ENCODE peak calls at places on chromosomes 12 and 14, in five cellular contexts. J is upper lobe of right lung, U is Panc1, R is suprapubic skin, Z is astrocyte. N is an unnamed sample. For H3K4me1, the result is how much of the 10 kb centered on the place peaks cover.

GRCh38 chr14:99574099-99574880 is 29.7 kb downstream of the CCDC85C start:
- DNase-seq in Z (peak), J (no peak), R (no peak), U (no peak), N (no peak)

GRCh38 chr12:22037952-22038351 is 8.1 kb upstream of the CMAS start:
- DNase-seq in J (no peak), U (no peak), Z (no peak), R (no peak), N (no peak)

GRCh38 chr14:33657478-33657877 is 293.4 kb downstream of the EGLN3 start:
- DNase-seq in J (no peak), U (no peak), R (no peak), Z (peak), N (no peak)

GRCh38 chr12:6790496-6791150 is 1.3 kb downstream of the CD4 start:
- DNase-seq in J (no peak), Z (no peak), U (no peak), R (no peak), N (no peak)

GRCh38 chr12:46153267-46153872 is 115.5 kb downstream of the SLC38A1 start:
- DNase-seq in U (no peak), Z (peak), R (no peak), J (no peak), N (no peak)

GRCh38 chr14:84937044-84937443 is 592.9 kb upstream of the FLRT2 start:
- DNase-seq in J (no peak), Z (no peak), U (no peak), R (no peak), N (no peak)

GRCh38 chr14:104792945-104793702 is 2.4 kb downstream of the AKT1 start:
- DNase-seq in R (no peak), U (no peak), J (no peak), Z (no peak), N (no peak)

GRCh38 chr14:105474478-105475268 is at the start of gene CRIP2:
- DNase-seq in R (peak), U (no peak), J (no peak), Z (no peak), N (no peak)

GRCh38 chr14:79411403-79412174 is 799.7 kb downstream of the DIO2 start:
- DNase-seq in U (no peak), R (no peak), J (no peak), Z (peak), N (no peak)

GRCh38 chr12:154058-154457 is 59.9 kb downstream of the SLC6A12 start:
- DNase-seq in J (no peak), U (no peak), R (no peak), Z (no peak), N (no peak)

GRCh38 chr12:120249875-120250795 is 15.4 kb downstream of the PXN start:
- DNase-seq in J (no peak), U (no peak), Z (no peak), R (peak), N (no peak)

DNA sequence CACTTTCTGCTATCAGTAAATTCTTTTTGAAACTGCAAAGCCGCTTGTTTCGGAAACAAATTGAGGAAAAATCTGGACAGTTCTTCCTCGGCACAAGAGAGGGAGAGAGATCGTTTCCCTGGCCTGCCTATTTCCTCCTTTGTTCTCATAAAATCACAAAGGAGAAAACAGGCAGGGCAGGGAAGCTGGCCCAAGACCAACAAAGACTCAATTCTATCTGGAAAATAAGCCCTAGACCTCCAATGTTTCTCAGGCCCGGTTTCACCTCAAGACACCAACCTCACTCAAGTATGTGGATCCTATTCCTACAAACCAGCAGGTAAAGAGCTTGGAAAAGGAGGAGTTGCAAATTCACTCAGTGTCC is 19.5 kb downstream of the DICER1 start:
- DNase-seq in J (no peak), R (no peak), Z (no peak), U (no peak), N (no peak)
- H3K4me1 ChIP-seq in J (half or more), R (half or more), Z (under half), U (under half), N (under half)

DNA sequence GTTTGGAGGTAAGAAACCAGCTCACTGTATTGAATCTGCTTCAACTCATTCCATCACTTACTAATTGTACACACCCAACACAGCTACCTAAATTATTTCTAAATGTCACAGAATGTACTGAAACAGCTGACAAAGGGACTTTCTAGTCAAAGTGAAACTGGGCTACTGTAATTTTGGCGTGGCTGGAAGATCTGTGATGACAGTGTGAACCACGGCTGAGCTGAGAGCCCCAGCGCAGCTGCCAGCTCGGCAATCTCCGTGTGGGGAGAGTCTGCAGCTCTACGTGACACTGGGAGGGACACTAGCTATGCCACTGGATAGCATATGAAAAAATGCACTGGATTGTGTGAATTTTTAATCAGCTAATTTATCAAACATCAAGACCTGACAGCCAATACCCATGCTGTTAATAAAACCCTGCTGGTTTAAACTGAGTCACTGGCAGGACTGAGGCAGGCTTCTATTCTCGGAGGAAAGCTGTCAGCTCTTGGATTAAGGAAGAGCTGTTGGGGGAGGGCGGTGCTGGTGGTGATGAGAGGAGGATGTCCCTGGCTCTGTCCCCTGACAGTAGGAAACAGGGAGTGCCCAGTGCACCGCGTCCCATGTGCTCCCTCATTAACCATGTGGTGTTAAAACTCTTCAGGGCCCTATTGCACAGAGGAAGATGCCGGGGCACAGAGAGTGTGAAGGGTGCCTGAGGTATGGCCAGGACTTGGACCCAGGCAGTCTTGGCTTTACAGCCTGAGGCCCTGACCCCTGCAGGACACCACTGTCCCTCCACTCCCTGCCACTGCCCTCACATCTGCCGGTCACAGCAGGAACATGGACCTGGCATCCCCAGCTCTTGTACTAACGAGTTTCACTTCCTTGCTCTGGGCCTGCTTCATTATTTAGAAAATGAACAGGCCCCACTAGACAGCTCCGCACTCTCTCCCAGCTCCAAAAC is 13.3 kb downstream of the SLC15A4 start:
- DNase-seq in U (no peak), J (no peak), Z (no peak), R (no peak), N (no peak)
- H3K4me3 ChIP-seq in U (no peak), J (no peak), Z (no peak), R (peak), N (peak)

GRCh38 chr12:104463371-104463770 is 6.6 kb downstream of the CHST11 start:
- DNase-seq in Z (no peak), R (no peak), J (no peak), U (no peak), N (no peak)
- H3K4me1 ChIP-seq in Z (under half), R (under half), J (half or more), U (under half), N (under half)

GRCh38 chr14:91508105-91508504 is 2.0 kb downstream of the PPP4R3A start:
- DNase-seq in U (no peak), Z (no peak), J (no peak), R (no peak), N (no peak)

GRCh38 chr14:91509878-91510170 is 286 bp downstream of the PPP4R3A start:
- DNase-seq in Z (no peak), U (no peak), R (no peak), J (no peak), N (no peak)

GRCh38 chr14:91503000-91503504 is 7.1 kb downstream of the PPP4R3A start:
- DNase-seq in U (no peak), R (no peak), Z (no peak), J (no peak), N (no peak)

GRCh38 chr14:91509083-91509877 is 830 bp downstream of the PPP4R3A start:
- DNase-seq in J (peak), U (no peak), R (peak), Z (no peak), N (no peak)

DNA sequence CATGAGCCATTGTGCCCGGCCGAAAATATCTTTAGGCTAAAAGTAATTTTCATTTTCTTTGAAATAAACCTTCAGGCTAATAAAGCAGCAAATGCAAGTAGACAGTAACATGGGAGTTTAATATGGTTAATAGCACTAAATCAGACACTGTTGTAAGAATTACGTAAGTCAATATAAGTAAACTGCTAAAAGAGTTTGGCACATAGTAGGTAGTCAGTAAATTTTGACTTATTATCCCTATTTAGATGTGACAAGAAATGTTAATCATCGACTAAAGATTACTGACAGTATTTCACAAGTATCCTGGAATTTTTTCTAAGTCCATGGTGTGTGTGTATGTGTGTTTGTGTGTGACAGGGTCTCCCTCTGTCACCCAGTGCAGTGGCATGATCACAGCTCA is 3.9 kb downstream of the PPP4R3A start:
- DNase-seq in J (no peak), U (no peak), R (no peak), Z (no peak), N (no peak)
- H3K4me3 ChIP-seq in J (no peak), U (no peak), R (peak), Z (no peak), N (no peak)

GRCh38 chr12:94592080-94592479 is 58.3 kb downstream of the TMCC3 start:
- DNase-seq in J (no peak), Z (no peak), R (no peak), U (no peak), N (no peak)
- H3K4me1 ChIP-seq in J (under half), Z (under half), R (under half), U (under half), N (under half)

GRCh38 chr12:53069621-53070410 is 9.4 kb downstream of the SPRYD3 start:
- DNase-seq in Z (no peak), U (no peak), J (peak), R (no peak), N (no peak)
- H3K4me3 ChIP-seq in Z (no peak), U (no peak), J (no peak), R (no peak), N (no peak)

DNA sequence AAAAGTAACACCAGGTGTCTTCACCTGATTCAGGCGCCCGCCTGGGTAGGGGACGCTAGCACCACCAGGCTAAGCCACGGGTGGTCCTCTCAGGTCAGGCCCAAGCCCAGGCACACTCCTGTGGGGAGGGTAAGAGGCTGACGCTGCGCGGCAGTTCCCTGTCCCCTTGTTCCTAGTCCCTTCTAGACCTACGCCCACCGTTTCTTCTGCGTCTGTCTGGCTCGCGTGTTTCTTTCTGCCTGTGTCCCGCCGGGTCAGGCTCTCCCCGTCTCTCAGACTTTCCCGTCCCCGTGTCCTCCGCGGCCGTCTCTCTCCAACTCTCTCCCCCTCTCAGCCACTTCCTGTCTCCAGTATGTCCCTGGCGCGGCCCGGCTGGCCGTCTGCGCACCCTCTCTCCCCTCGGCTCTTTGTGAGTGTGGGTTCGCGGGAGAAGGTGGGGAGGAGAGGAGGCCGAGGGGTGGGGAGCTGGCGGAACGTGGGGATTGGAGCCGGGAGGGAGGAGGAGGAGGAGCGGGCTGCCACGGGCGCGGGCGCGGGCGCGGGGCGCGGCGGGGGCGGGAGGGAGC is 3.1 kb upstream of the TNS2 start:
- DNase-seq in J (peak), U (no peak), R (peak), Z (peak), N (peak)
- H3K4me1 ChIP-seq in J (under half), U (half or more), R (half or more), Z (half or more), N (under half)